ENCODE peak calls at places on chromosomes 1 and 21, in seven cellular contexts. I, F, S, Z, U, M and T are unnamed samples.

GRCh38 chr1:117657031-117657430 is 51.2 kb downstream of the TENT5C start:
- DNase-seq in I (peak; percentile 21), F (no peak), S (no peak), Z (no peak), U (peak; percentile 57), M (peak; percentile 93), T (peak; percentile 23)

GRCh38 chr1:172351347-172351746 is 69.1 kb upstream of the C1orf105 start:
- DNase-seq in I (no peak), F (no peak), S (no peak), Z (no peak), U (peak; percentile 3), M (peak; percentile 36), T (no peak)

GRCh38 chr1:99465176-99465900 is 180.6 kb upstream of the PALMD start:
- DNase-seq in I (peak; percentile 93), F (no peak), S (no peak), Z (no peak), U (peak; percentile 87), M (peak; percentile 96), T (peak; percentile 16)

GRCh38 chr1:55589656-55590297 is 374.6 kb upstream of the USP24 start:
- DNase-seq in I (no peak), F (no peak), S (no peak), Z (no peak), U (peak; percentile 15), M (peak; percentile 35), T (no peak)

GRCh38 chr1:68217060-68217554 is 15.2 kb downstream of the WLS start:
- DNase-seq in I (no peak), F (no peak), S (no peak), Z (no peak), U (no peak), M (no peak), T (no peak)

GRCh38 chr1:198794498-198794897 is 155.7 kb downstream of the PTPRC start:
- DNase-seq in I (no peak), F (no peak), S (no peak), Z (no peak), U (peak; percentile 42), M (peak; percentile 76), T (no peak)

GRCh38 chr1:76231320-76231719 is 156.8 kb downstream of the ST6GALNAC3 start:
- DNase-seq in I (no peak), F (no peak), S (no peak), Z (no peak), U (no peak), M (no peak), T (no peak)

GRCh38 chr1:206739411-206740076 is 31.0 kb upstream of the IL19 start:
- DNase-seq in I (no peak), F (no peak), S (peak; percentile 59), Z (no peak), U (no peak), M (peak; percentile 77), T (no peak)

GRCh38 chr21:33266784-33267135 is 593 bp downstream of the IL10RB start:
- DNase-seq in I (no peak), F (no peak), S (no peak), Z (peak; percentile 20), U (no peak), M (no peak), T (peak; percentile 25)

GRCh38 chr1:223225481-223225880 is 82.4 kb upstream of the TLR5 start:
- DNase-seq in I (no peak), F (no peak), S (no peak), Z (no peak), U (no peak), M (no peak), T (no peak)

GRCh38 chr1:60746278-60746761 is 336.0 kb upstream of the NFIA start:
- DNase-seq in I (no peak), F (no peak), S (no peak), Z (peak; percentile 22), U (no peak), M (no peak), T (no peak)

GRCh38 chr1:1250828-1251284 is 4.3 kb upstream of the C1QTNF12 start:
- DNase-seq in I (no peak), F (no peak), S (peak; percentile 74), Z (no peak), U (no peak), M (no peak), T (peak; percentile 64)